ENCODE peak calls at places on chromosomes 13 and 19, in five cellular contexts. E, Z, N, G and P are unnamed samples. For H3K36me3, the result is how much of the 10 kb centered on the place peaks cover.

GRCh38 chr13:94309997-94310842 is 169.3 kb downstream of the DCT start:
- DNase-seq in E (no peak), Z (peak), N (no peak), G (no peak), P (peak)

GRCh38 chr19:34428549-34429285 is 536 bp downstream of the UBA2 start:
- DNase-seq in E (peak), Z (peak), N (peak), G (peak), P (peak)

GRCh38 chr19:3098515-3099346 is 4.6 kb downstream of the GNA11 start:
- DNase-seq in E (no peak), Z (peak), N (no peak), G (peak), P (no peak)

GRCh38 chr19:29845576-29846176 is 33.9 kb downstream of the CCNE1 start:
- DNase-seq in E (peak), Z (peak), N (no peak), G (no peak), P (peak)

GRCh38 chr19:31002852-31003251 is 346.4 kb downstream of the TSHZ3 start:
- DNase-seq in E (peak), Z (no peak), N (no peak), G (no peak), P (no peak)

GRCh38 chr13:49810825-49811526 is 18.5 kb upstream of the KPNA3 start:
- DNase-seq in E (no peak), Z (peak), N (no peak), G (no peak), P (peak)

GRCh38 chr19:40273469-40274360 is 11.4 kb downstream of the AKT2 start:
- DNase-seq in E (no peak), Z (no peak), N (no peak), G (peak), P (no peak)

GRCh38 chr19:21463449-21464105 is 41.8 kb upstream of the ZNF429 start:
- DNase-seq in E (peak), Z (no peak), N (no peak), G (no peak), P (no peak)

GRCh38 chr13:75566658-75567057 is 17.1 kb downstream of the UCHL3 start:
- DNase-seq in E (peak), Z (peak), N (no peak), G (no peak), P (peak)

GRCh38 chr19:16143399-16144215 is at the start of gene HSH2D:
- DNase-seq in E (peak), Z (no peak), N (no peak), G (no peak), P (peak)

GRCh38 chr13:99969934-99970760 is 1.4 kb downstream of the ZIC5 start:
- DNase-seq in E (peak), Z (no peak), N (no peak), G (no peak), P (no peak)
- H3K4me3 ChIP-seq in E (peak), Z (no peak), N (no peak), G (peak), P (no peak)

GRCh38 chr19:49862411-49863253 is 4.7 kb downstream of the PNKP start:
- DNase-seq in E (peak), Z (no peak), N (no peak), G (no peak), P (no peak)
- TF ChIP-seq CTCF in E (peak), Z (peak), N (peak), G (no peak), P (no peak)

GRCh38 chr19:1644070-1644469 is 8.3 kb downstream of the TCF3 start:
- DNase-seq in E (no peak), Z (no peak), N (no peak), G (no peak), P (no peak)
- H3K36me3 ChIP-seq in E (under half), Z (half or more), N (half or more), G (under half), P (under half)

GRCh38 chr13:27965740-27966640 is 3.1 kb downstream of the CDX2 start:
- DNase-seq in E (peak), Z (no peak), N (no peak), G (no peak), P (no peak)
- H3K4me3 ChIP-seq in E (peak), Z (no peak), N (no peak), G (no peak), P (no peak)

GRCh38 chr19:18769989-18770528 is 21.0 kb downstream of the COMP start:
- DNase-seq in E (peak), Z (no peak), N (no peak), G (no peak), P (no peak)

GRCh38 chr19:18772620-18773587 is 18.2 kb downstream of the COMP start:
- DNase-seq in E (peak), Z (no peak), N (no peak), G (no peak), P (peak)

GRCh38 chr19:18773682-18774081 is 17.4 kb downstream of the COMP start:
- DNase-seq in E (no peak), Z (no peak), N (no peak), G (no peak), P (no peak)

GRCh38 chr19:18770663-18771327 is 20.3 kb downstream of the COMP start:
- DNase-seq in E (no peak), Z (no peak), N (no peak), G (no peak), P (no peak)

GRCh38 chr19:18771328-18772242 is 19.5 kb downstream of the COMP start:
- DNase-seq in E (peak), Z (no peak), N (no peak), G (no peak), P (no peak)
- TF ChIP-seq CTCF in E (peak), Z (peak), N (no peak), G (no peak), P (peak)

GRCh38 chr19:55232986-55233385 is 4.4 kb upstream of the TMEM86B start:
- DNase-seq in E (no peak), Z (no peak), N (no peak), G (no peak), P (no peak)

GRCh38 chr19:55232284-55232597 is 3.7 kb upstream of the TMEM86B start:
- DNase-seq in E (no peak), Z (no peak), N (no peak), G (no peak), P (no peak)

GRCh38 chr19:55230780-55231179 is 2.2 kb upstream of the TMEM86B start:
- DNase-seq in E (no peak), Z (no peak), N (no peak), G (no peak), P (no peak)

GRCh38 chr19:55230329-55230728 is 1.8 kb upstream of the TMEM86B start:
- DNase-seq in E (no peak), Z (no peak), N (no peak), G (no peak), P (no peak)

DNA sequence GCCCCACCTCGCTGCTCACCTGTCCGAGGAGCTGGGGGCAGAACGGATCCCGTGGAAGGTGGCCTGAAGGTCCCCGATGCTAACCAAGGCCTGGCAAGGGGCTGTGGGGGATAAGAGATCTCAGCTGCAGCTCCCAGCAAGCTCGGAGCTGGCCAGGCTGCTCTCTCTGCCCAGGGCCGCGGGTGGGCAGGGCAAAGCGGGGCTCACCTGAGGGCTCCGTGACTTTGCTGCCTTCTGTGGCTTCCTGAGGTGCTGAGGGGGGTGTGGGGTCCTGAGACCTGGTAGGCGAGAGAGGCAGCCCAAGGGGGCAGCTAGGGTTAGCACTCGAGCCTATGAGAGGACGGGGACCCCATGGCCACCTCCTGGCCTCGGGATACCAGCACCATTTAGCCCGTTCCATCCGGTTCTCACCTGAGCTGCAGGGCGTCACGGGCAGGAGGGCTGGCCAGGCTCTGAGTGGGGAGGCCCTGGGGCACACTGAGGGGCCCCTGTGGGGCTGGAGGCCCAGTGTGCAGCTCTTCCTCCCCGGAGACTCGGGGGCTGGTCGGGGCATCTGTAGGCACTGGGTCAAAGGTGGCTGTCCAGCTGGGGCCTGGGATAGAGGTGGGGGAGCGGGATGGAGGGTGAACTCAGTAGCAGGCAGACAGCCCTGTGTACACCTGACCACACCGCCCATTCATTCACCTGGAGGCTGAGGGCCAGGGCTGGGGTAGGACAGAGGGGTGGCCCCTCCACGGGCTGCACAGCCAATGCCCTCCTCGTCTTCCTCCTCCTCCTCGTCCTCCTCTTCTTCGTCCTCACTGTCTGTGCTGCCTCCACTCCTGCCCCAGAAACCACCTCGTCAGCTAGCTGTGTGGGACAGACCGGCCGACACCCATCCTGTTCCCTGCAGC is 3.1 kb upstream of the TMEM86B start:
- DNase-seq in E (no peak), Z (no peak), N (no peak), G (no peak), P (no peak)
- H3K36me3 ChIP-seq in E (under half), Z (half or more), N (half or more), G (half or more), P (under half)